ENCODE peak calls at places on chromosome 20, in eight cellular contexts. A, Z, F, I, J, Q, D and T are unnamed samples.

GRCh38 chr20:45044084-45044573 is 56.8 kb downstream of the KCNS1 start:
- DNase-seq in J (no peak), A (no peak), D (peak; percentile 15), I (peak; percentile 66), Q (no peak), F (peak; percentile 80), Z (peak; percentile 82), T (peak; percentile 72)

GRCh38 chr20:13718161-13718560 is 66.6 kb downstream of the ESF1 start:
- DNase-seq in D (no peak), F (no peak), Q (no peak), A (no peak), Z (no peak), J (no peak), I (no peak), T (no peak)

GRCh38 chr20:3164763-3165410 is 5.2 kb upstream of the FASTKD5 start:
- DNase-seq in A (no peak), Z (no peak), D (no peak), Q (no peak), I (no peak), F (no peak), J (no peak), T (no peak)

GRCh38 chr20:51540585-51540984 is 1.9 kb downstream of the NFATC2 start:
- DNase-seq in J (no peak), I (no peak), D (no peak), Z (no peak), Q (no peak), F (no peak), A (no peak), T (no peak)

GRCh38 chr20:62820208-62820961 is 3.5 kb downstream of the COL9A3 start:
- DNase-seq in J (no peak), I (no peak), D (no peak), Z (no peak), F (no peak), A (no peak), Q (no peak), T (no peak)

GRCh38 chr20:44863661-44864060 is 21.8 kb upstream of the YWHAB start:
- DNase-seq in I (no peak), A (no peak), F (peak; percentile 33), J (no peak), Q (no peak), Z (no peak), D (no peak), T (no peak)

GRCh38 chr20:3167738-3168078 is 5.6 kb downstream of the LZTS3 start:
- DNase-seq in Z (no peak), A (no peak), J (no peak), Q (no peak), D (no peak), I (no peak), F (no peak), T (no peak)

GRCh38 chr20:57908226-57908625 is 198.4 kb upstream of the PMEPA1 start:
- DNase-seq in I (no peak), F (no peak), Q (no peak), A (no peak), D (no peak), J (no peak), Z (no peak), T (no peak)

GRCh38 chr20:59333928-59334327 is 33.5 kb downstream of the EDN3 start:
- DNase-seq in I (no peak), F (peak; percentile 85), D (no peak), A (no peak), Q (no peak), Z (no peak), J (no peak), T (no peak)

GRCh38 chr20:47708140-47708807 is 77.0 kb downstream of the SULF2 start:
- DNase-seq in Q (no peak), F (no peak), A (no peak), J (no peak), Z (no peak), D (no peak), I (no peak), T (no peak)

GRCh38 chr20:43695571-43695970 is 28.7 kb downstream of the MYBL2 start:
- DNase-seq in J (no peak), D (no peak), Q (no peak), Z (no peak), A (no peak), F (no peak), I (no peak), T (no peak)

GRCh38 chr20:31260326-31260932 is 3.0 kb downstream of the DEFB115 start:
- DNase-seq in J (no peak), Z (no peak), D (peak; percentile 2), F (no peak), Q (no peak), A (no peak), I (no peak), T (no peak)

GRCh38 chr20:20719411-20719810 is 7.0 kb upstream of the RALGAPA2 start:
- DNase-seq in I (no peak), D (no peak), Q (no peak), J (no peak), A (no peak), Z (no peak), F (no peak), T (no peak)

GRCh38 chr20:25058797-25059486 is 1.0 kb upstream of the ACSS1 start:
- DNase-seq in A (no peak), I (no peak), F (no peak), Q (peak; percentile 52), J (no peak), Z (no peak), D (no peak), T (no peak)

GRCh38 chr20:3864518-3864917 is 17.9 kb downstream of the MAVS start:
- DNase-seq in I (no peak), F (no peak), A (no peak), Z (no peak), D (no peak), Q (no peak), J (no peak), T (no peak)